ENCODE peak calls at places on chromosomes 1 and 21, in nine cellular contexts. One of them, this sample, is unnamed.

GRCh38 chr1:84996846-84997666 is at the start of gene MCOLN2:
- DNase-seq in aorta: no peak
- DNase-seq in gastrocnemius medialis: no peak
- DNase-seq in fibroblast of lung: peak; percentile 7
- DNase-seq in heart left ventricle: peak; percentile 29
- DNase-seq in CD8-positive, alpha-beta T cell: peak; percentile 69
- DNase-seq in endodermal cell: peak; percentile 83
- DNase-seq in GM23338: peak; percentile 79
- DNase-seq in neuronal stem cell: peak; percentile 61
- DNase-seq in this sample: no peak

GRCh38 chr21:39662411-39662953 is 49.7 kb downstream of the B3GALT5 start:
- DNase-seq in endodermal cell: peak; percentile 14
- DNase-seq in gastrocnemius medialis: no peak
- DNase-seq in heart left ventricle: no peak
- DNase-seq in GM23338: no peak
- DNase-seq in CD8-positive, alpha-beta T cell: no peak
- DNase-seq in neuronal stem cell: no peak
- DNase-seq in aorta: no peak
- DNase-seq in fibroblast of lung: no peak
- DNase-seq in this sample: no peak

GRCh38 chr1:220005489-220005888 is 40.8 kb downstream of the EPRS1 start:
- DNase-seq in CD8-positive, alpha-beta T cell: no peak
- DNase-seq in GM23338: no peak
- DNase-seq in heart left ventricle: no peak
- DNase-seq in neuronal stem cell: no peak
- DNase-seq in aorta: no peak
- DNase-seq in endodermal cell: no peak
- DNase-seq in gastrocnemius medialis: no peak
- DNase-seq in fibroblast of lung: no peak
- DNase-seq in this sample: no peak

GRCh38 chr1:169109561-169110134 is 3.2 kb downstream of the ATP1B1 start:
- DNase-seq in fibroblast of lung: peak; percentile 94
- DNase-seq in neuronal stem cell: no peak
- DNase-seq in gastrocnemius medialis: peak; percentile 82
- DNase-seq in GM23338: peak; percentile 28
- DNase-seq in heart left ventricle: peak; percentile 70
- DNase-seq in CD8-positive, alpha-beta T cell: no peak
- DNase-seq in endodermal cell: peak; percentile 69
- DNase-seq in aorta: no peak
- DNase-seq in this sample: no peak

GRCh38 chr21:21366277-21366676 is 368.1 kb downstream of the NCAM2 start:
- DNase-seq in aorta: no peak
- DNase-seq in GM23338: no peak
- DNase-seq in neuronal stem cell: no peak
- DNase-seq in heart left ventricle: no peak
- DNase-seq in fibroblast of lung: no peak
- DNase-seq in endodermal cell: no peak
- DNase-seq in CD8-positive, alpha-beta T cell: no peak
- DNase-seq in gastrocnemius medialis: no peak
- DNase-seq in this sample: no peak

GRCh38 chr1:210448293-210448892 is 119.7 kb downstream of the HHAT start:
- DNase-seq in GM23338: peak; percentile 80
- DNase-seq in endodermal cell: peak; percentile 73
- DNase-seq in aorta: no peak
- DNase-seq in fibroblast of lung: peak; percentile 53
- DNase-seq in CD8-positive, alpha-beta T cell: no peak
- DNase-seq in neuronal stem cell: peak; percentile 57
- DNase-seq in gastrocnemius medialis: no peak
- DNase-seq in heart left ventricle: no peak
- DNase-seq in this sample: no peak

GRCh38 chr1:6889875-6890480 is 104.7 kb downstream of the CAMTA1 start:
- DNase-seq in GM23338: peak; percentile 81
- DNase-seq in neuronal stem cell: peak; percentile 20
- DNase-seq in aorta: peak; percentile 79
- DNase-seq in gastrocnemius medialis: peak; percentile 25
- DNase-seq in endodermal cell: peak; percentile 84
- DNase-seq in fibroblast of lung: peak; percentile 42
- DNase-seq in CD8-positive, alpha-beta T cell: peak; percentile 53
- DNase-seq in heart left ventricle: peak; percentile 38
- DNase-seq in this sample: no peak

GRCh38 chr1:4759671-4760070 is 105.3 kb downstream of the AJAP1 start:
- DNase-seq in aorta: no peak
- DNase-seq in CD8-positive, alpha-beta T cell: no peak
- DNase-seq in endodermal cell: no peak
- DNase-seq in heart left ventricle: no peak
- DNase-seq in GM23338: no peak
- DNase-seq in gastrocnemius medialis: no peak
- DNase-seq in neuronal stem cell: no peak
- DNase-seq in fibroblast of lung: no peak
- DNase-seq in this sample: no peak

GRCh38 chr1:205976708-205977107 is 26.5 kb downstream of the RAB7B start:
- DNase-seq in aorta: no peak
- DNase-seq in CD8-positive, alpha-beta T cell: no peak
- DNase-seq in neuronal stem cell: no peak
- DNase-seq in endodermal cell: peak; percentile 81
- DNase-seq in gastrocnemius medialis: peak; percentile 80
- DNase-seq in heart left ventricle: peak; percentile 79
- DNase-seq in GM23338: peak; percentile 41
- DNase-seq in fibroblast of lung: peak; percentile 70
- DNase-seq in this sample: no peak

GRCh38 chr1:73065585-73065984 is 783.2 kb upstream of the NEGR1 start:
- DNase-seq in gastrocnemius medialis: no peak
- DNase-seq in endodermal cell: peak; percentile 56
- DNase-seq in CD8-positive, alpha-beta T cell: no peak
- DNase-seq in fibroblast of lung: no peak
- DNase-seq in neuronal stem cell: peak; percentile 75
- DNase-seq in aorta: no peak
- DNase-seq in GM23338: peak; percentile 73
- DNase-seq in heart left ventricle: no peak
- DNase-seq in this sample: no peak

GRCh38 chr1:161502641-161503393 is 2.4 kb upstream of the FCGR2A start:
- DNase-seq in GM23338: no peak
- DNase-seq in CD8-positive, alpha-beta T cell: no peak
- DNase-seq in gastrocnemius medialis: no peak
- DNase-seq in heart left ventricle: no peak
- DNase-seq in endodermal cell: no peak
- DNase-seq in fibroblast of lung: peak; percentile 33
- DNase-seq in neuronal stem cell: no peak
- DNase-seq in aorta: no peak
- DNase-seq in this sample: no peak

GRCh38 chr1:118209648-118210047 is 24.6 kb upstream of the SPAG17 start:
- DNase-seq in CD8-positive, alpha-beta T cell: no peak
- DNase-seq in aorta: no peak
- DNase-seq in fibroblast of lung: no peak
- DNase-seq in endodermal cell: no peak
- DNase-seq in heart left ventricle: no peak
- DNase-seq in neuronal stem cell: no peak
- DNase-seq in GM23338: no peak
- DNase-seq in gastrocnemius medialis: no peak
- DNase-seq in this sample: no peak

DNA sequence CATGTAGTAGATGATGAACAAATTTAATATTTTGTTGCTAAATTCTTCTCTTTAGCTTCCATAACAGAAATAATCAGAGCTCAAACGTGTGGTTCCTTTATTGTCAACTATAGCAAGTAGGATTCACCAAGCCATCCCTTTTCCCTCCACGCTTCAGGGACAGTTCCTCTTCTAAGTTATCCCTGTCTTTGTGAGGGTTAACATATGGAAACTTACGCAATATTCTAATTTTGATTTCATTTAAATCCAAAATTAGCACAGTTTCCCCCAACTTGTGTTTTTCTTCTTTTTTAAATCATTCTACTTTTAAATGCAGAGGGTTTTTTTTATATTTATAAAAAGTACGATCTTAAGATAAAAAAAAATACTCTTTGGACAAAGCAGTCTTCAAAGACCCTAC is 273.2 kb downstream of the NEGR1 start:
- DNase-seq in GM23338: no peak
- DNase-seq in neuronal stem cell: no peak
- DNase-seq in aorta: no peak
- DNase-seq in endodermal cell: no peak
- DNase-seq in heart left ventricle: no peak
- DNase-seq in fibroblast of lung: no peak
- DNase-seq in gastrocnemius medialis: no peak
- DNase-seq in CD8-positive, alpha-beta T cell: no peak
- DNase-seq in this sample: no peak
- H3K27ac ChIP-seq in GM23338: no peak overlapping the region
- H3K27ac ChIP-seq in neuronal stem cell: no peak overlapping the region
- H3K27ac ChIP-seq in aorta: no peak overlapping the region
- H3K27ac ChIP-seq in endodermal cell: no peak overlapping the region
- H3K27ac ChIP-seq in heart left ventricle: no peak overlapping the region
- H3K27ac ChIP-seq in fibroblast of lung: no peak overlapping the region
- H3K27ac ChIP-seq in gastrocnemius medialis: no peak overlapping the region
- H3K27ac ChIP-seq in CD8-positive, alpha-beta T cell: no peak overlapping the region
- H3K27ac ChIP-seq in this sample: no peak overlapping the region

GRCh38 chr1:227725036-227725435 is 10.1 kb downstream of the JMJD4 start:
- DNase-seq in gastrocnemius medialis: no peak
- DNase-seq in endodermal cell: no peak
- DNase-seq in fibroblast of lung: no peak
- DNase-seq in neuronal stem cell: no peak
- DNase-seq in aorta: no peak
- DNase-seq in GM23338: no peak
- DNase-seq in heart left ventricle: no peak
- DNase-seq in CD8-positive, alpha-beta T cell: no peak
- DNase-seq in this sample: no peak
- H3K27ac ChIP-seq in gastrocnemius medialis: no peak overlapping the region
- H3K27ac ChIP-seq in endodermal cell: no peak overlapping the region
- H3K27ac ChIP-seq in fibroblast of lung: no peak overlapping the region
- H3K27ac ChIP-seq in neuronal stem cell: no peak overlapping the region
- H3K27ac ChIP-seq in aorta: no peak overlapping the region
- H3K27ac ChIP-seq in GM23338: no peak overlapping the region
- H3K27ac ChIP-seq in heart left ventricle: no peak overlapping the region
- H3K27ac ChIP-seq in CD8-positive, alpha-beta T cell: no peak overlapping the region
- H3K27ac ChIP-seq in this sample: no peak overlapping the region

DNA sequence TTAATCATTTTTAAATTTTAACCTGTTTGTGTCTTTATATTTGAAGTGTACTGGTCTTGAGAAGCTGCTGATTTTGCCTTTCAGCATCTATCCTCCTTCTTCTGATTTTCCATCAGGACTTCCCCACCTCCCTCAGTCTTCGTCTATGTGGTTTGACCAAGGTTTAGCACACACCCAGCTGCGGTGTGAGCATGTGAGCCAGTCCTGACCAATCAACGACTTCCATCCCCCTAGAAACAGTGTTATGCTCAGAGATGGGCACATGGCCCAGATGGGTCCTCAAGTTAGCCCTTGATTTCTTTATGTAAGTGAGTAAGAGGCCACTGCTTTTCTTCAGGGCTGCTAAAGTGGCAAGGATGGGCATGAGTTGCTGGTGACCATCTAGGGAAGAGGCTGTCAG is 190.8 kb downstream of the MATN1 start:
- DNase-seq in gastrocnemius medialis: no peak
- DNase-seq in CD8-positive, alpha-beta T cell: no peak
- DNase-seq in neuronal stem cell: no peak
- DNase-seq in endodermal cell: peak; percentile 15
- DNase-seq in heart left ventricle: no peak
- DNase-seq in aorta: no peak
- DNase-seq in GM23338: no peak
- DNase-seq in fibroblast of lung: no peak
- DNase-seq in this sample: no peak
- H3K27ac ChIP-seq in gastrocnemius medialis: no peak overlapping the region
- H3K27ac ChIP-seq in CD8-positive, alpha-beta T cell: no peak overlapping the region
- H3K27ac ChIP-seq in neuronal stem cell: no peak overlapping the region
- H3K27ac ChIP-seq in endodermal cell: no peak overlapping the region
- H3K27ac ChIP-seq in heart left ventricle: no peak overlapping the region
- H3K27ac ChIP-seq in aorta: no peak overlapping the region
- H3K27ac ChIP-seq in GM23338: no peak overlapping the region
- H3K27ac ChIP-seq in fibroblast of lung: no peak overlapping the region
- H3K27ac ChIP-seq in this sample: no peak overlapping the region

DNA sequence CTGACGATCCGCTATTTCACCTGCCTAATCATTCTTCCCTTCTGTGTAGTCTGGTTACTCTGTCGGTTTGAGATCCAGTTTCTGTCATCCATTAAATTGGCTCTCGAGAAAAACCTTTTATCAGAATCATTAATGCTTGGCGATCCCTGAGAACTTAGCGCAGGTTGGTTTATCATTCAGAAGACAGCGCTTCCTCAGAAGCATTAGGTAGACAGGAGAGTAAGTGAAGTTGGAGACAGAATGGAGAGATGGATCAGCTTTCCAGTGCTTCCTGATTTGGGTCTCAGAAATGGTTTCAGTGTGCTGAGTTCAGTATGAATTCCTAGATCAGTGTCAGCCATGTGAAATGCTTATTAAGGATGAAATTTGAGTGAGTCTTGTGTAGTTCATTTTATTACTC is 1.3 kb downstream of the USP1 start:
- DNase-seq in gastrocnemius medialis: no peak
- DNase-seq in CD8-positive, alpha-beta T cell: no peak
- DNase-seq in fibroblast of lung: peak; percentile 10
- DNase-seq in neuronal stem cell: no peak
- DNase-seq in heart left ventricle: no peak
- DNase-seq in aorta: no peak
- DNase-seq in endodermal cell: no peak
- DNase-seq in GM23338: peak; percentile 7
- DNase-seq in this sample: no peak
- H3K27ac ChIP-seq in gastrocnemius medialis: peak overlapping the region; percentile 99
- H3K27ac ChIP-seq in CD8-positive, alpha-beta T cell: peak overlapping the region; percentile 96
- H3K27ac ChIP-seq in fibroblast of lung: peak overlapping the region; percentile 99
- H3K27ac ChIP-seq in neuronal stem cell: no peak overlapping the region
- H3K27ac ChIP-seq in heart left ventricle: peak overlapping the region; percentile 95
- H3K27ac ChIP-seq in aorta: peak overlapping the region; percentile 32
- H3K27ac ChIP-seq in endodermal cell: no peak overlapping the region
- H3K27ac ChIP-seq in GM23338: no peak overlapping the region
- H3K27ac ChIP-seq in this sample: peak overlapping the region; percentile 99

DNA sequence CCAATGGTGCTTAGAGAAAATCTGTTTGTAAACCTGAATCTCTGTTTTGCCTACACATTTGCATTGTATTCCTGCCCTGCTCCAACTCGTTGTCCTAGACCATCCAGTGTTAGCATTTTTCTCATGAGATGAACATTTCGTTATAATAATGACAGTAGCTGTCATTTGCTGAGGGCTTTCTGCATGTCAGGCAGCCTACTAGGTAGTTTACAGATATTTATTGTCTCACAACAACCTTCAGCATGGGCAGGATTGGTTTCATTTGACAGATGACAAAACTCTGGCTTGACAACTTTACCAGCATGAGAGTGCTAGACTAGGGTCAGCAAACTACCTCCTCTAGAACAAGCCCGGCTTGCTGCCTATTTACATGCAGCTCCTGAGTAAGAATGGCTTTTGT is 10.1 kb downstream of the ST6GALNAC3 start:
- DNase-seq in aorta: no peak
- DNase-seq in endodermal cell: no peak
- DNase-seq in CD8-positive, alpha-beta T cell: no peak
- DNase-seq in neuronal stem cell: no peak
- DNase-seq in heart left ventricle: no peak
- DNase-seq in gastrocnemius medialis: no peak
- DNase-seq in fibroblast of lung: no peak
- DNase-seq in GM23338: no peak
- DNase-seq in this sample: no peak
- H3K27ac ChIP-seq in aorta: no peak overlapping the region
- H3K27ac ChIP-seq in endodermal cell: no peak overlapping the region
- H3K27ac ChIP-seq in CD8-positive, alpha-beta T cell: no peak overlapping the region
- H3K27ac ChIP-seq in neuronal stem cell: no peak overlapping the region
- H3K27ac ChIP-seq in heart left ventricle: no peak overlapping the region
- H3K27ac ChIP-seq in gastrocnemius medialis: no peak overlapping the region
- H3K27ac ChIP-seq in fibroblast of lung: no peak overlapping the region
- H3K27ac ChIP-seq in GM23338: no peak overlapping the region
- H3K27ac ChIP-seq in this sample: no peak overlapping the region